ENCODE peak calls at places on chromosomes 11 and 22, in five cellular contexts. W is heart left ventricle, V is PC-3, L is bronchial epithelial cell, B is stomach. G is an unnamed sample. For H3K36me3, the result is how much of the 10 kb centered on the place peaks cover.

GRCh38 chr22:33438273-33438672 is 380.1 kb upstream of the SYN3 start:
- DNase-seq in W (no peak), L (peak), B (no peak), V (peak), G (no peak)

GRCh38 chr22:50233223-50233622 is 11.6 kb downstream of the TUBGCP6 start:
- DNase-seq in V (no peak), L (no peak), W (no peak), B (no peak), G (no peak)

GRCh38 chr11:76801205-76801604 is 18.0 kb downstream of the TSKU start:
- DNase-seq in L (no peak), B (no peak), W (no peak), V (no peak), G (no peak)

GRCh38 chr22:43315687-43316217 is 27.4 kb downstream of the SCUBE1 start:
- DNase-seq in B (no peak), L (no peak), W (no peak), V (no peak), G (no peak)

GRCh38 chr11:71334191-71334590 is 81.8 kb upstream of the SHANK2 start:
- DNase-seq in V (no peak), L (no peak), W (no peak), B (no peak), G (no peak)

GRCh38 chr22:41524283-41524682 is 20.0 kb downstream of the POLR3H start:
- DNase-seq in W (peak), B (peak), V (no peak), L (no peak), G (peak)

GRCh38 chr11:123751777-123752176 is 2.5 kb downstream of the OR6X1 start:
- DNase-seq in L (no peak), W (no peak), B (no peak), V (no peak), G (peak)

GRCh38 chr11:80362578-80362977 is 921.7 kb upstream of the TENM4 start:
- DNase-seq in B (no peak), V (peak), L (peak), W (no peak), G (no peak)

GRCh38 chr22:37077802-37078448 is 26.4 kb downstream of the KCTD17 start:
- DNase-seq in B (peak), W (peak), V (peak), L (peak), G (peak)

GRCh38 chr11:119878990-119879389 is 150.0 kb upstream of the NECTIN1 start:
- DNase-seq in W (no peak), B (no peak), V (no peak), L (no peak), G (no peak)

GRCh38 chr22:24175160-24175808 is 6.0 kb upstream of the SUSD2 start:
- DNase-seq in W (peak), L (peak), V (peak), B (peak), G (peak)

GRCh38 chr11:128311742-128312719 is 275.3 kb downstream of the ETS1 start:
- DNase-seq in W (no peak), B (no peak), V (no peak), L (no peak), G (no peak)

GRCh38 chr11:504053-504993 is 2.7 kb downstream of the RNH1 start:
- DNase-seq in V (no peak), W (no peak), B (peak), L (peak), G (peak)

GRCh38 chr11:71421392-71421950 is 26.7 kb downstream of the DHCR7 start:
- DNase-seq in W (no peak), V (no peak), L (no peak), B (peak), G (no peak)

GRCh38 chr11:18366286-18366685 is 28.1 kb upstream of the LDHA start:
- DNase-seq in L (no peak), W (no peak), V (no peak), B (no peak), G (no peak)
- H3K36me3 ChIP-seq in L (under half), W (under half), V (under half), B (half or more), G (under half)

DNA sequence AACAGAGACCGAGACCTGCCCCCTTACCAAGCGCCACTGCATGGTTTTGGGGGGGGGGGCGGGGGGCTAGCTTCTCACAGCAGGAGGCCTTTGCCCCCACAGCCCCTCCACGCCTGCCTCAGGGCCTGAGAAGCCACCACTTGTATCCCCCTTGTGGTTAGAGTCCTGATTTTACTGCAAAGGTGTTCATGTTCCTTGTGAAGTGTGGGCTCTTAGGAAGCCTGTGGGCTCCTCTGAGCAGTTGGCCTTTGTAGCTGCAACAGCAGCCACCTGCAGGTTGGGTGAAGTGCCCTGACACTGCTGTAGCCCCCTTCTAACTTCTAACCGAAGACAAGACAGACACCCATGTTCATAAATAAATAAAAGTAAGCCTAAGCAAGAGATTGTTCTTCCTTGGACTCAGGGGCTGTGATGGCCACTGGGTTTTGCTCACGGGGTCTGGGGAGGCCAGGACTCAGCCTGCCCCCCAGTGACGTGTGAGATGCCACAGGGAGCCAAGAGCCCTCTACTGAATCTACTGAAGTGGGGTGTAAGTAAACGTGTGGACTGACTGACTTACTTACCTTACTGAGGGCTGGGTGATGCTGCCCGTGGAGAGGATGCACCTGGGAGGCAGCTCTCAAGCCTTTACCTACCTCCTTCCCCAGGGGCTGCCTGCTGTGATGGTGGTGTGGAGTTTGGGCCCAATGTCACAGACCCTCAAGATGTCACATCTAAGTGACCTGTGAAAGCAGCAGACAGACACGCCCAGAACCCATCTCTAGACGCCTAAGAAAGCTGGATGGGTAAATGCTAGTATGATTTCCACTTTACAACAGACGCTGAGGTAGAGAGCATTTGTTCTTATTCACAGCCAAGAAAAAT is 25.8 kb downstream of the USP35 start:
- DNase-seq in V (no peak), L (no peak), W (no peak), B (peak), G (no peak)
- H3K36me3 ChIP-seq in V (under half), L (under half), W (under half), B (half or more), G (half or more)

DNA sequence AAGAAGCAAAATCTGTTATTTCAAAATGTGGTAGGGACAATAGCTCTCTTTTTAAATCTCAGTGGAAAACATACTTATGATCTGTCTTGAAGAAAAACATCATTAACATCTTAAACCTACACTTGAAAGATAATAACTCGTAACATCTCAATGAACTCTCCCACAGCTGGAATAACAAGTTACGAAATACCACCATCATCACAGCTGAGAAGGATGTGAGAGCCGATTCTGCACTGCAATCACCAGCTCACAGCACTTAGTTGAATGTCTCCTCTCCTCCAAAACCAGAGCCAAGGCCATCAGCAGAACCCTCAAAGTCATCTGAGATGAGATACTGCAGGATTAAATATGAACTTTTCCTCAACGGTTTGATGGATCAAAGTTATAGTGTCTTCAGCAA is 124.3 kb downstream of the ARHGAP20 start:
- DNase-seq in B (no peak), W (no peak), V (no peak), L (no peak), G (no peak)
- H3K36me3 ChIP-seq in B (under half), W (under half), V (under half), L (under half), G (under half)

GRCh38 chr22:38737302-38738060 is 18.3 kb downstream of the SUN2 start:
- DNase-seq in B (no peak), V (peak), L (peak), W (no peak), G (no peak)
- H3K36me3 ChIP-seq in B (half or more), V (under half), L (half or more), W (half or more), G (under half)

GRCh38 chr11:68539370-68539769 is 78.8 kb downstream of the PPP6R3 start:
- DNase-seq in W (no peak), B (no peak), L (no peak), V (no peak), G (no peak)
- H3K36me3 ChIP-seq in W (under half), B (half or more), L (under half), V (under half), G (under half)

GRCh38 chr11:62578541-62578940 is 4.8 kb upstream of the EEF1G start:
- DNase-seq in B (no peak), W (no peak), L (no peak), V (no peak), G (no peak)

GRCh38 chr11:62580959-62581715 is 7.4 kb upstream of the EEF1G start:
- DNase-seq in V (no peak), L (no peak), W (no peak), B (no peak), G (no peak)

GRCh38 chr11:62575837-62576236 is 2.1 kb upstream of the EEF1G start:
- DNase-seq in L (no peak), V (no peak), W (no peak), B (no peak), G (no peak)

GRCh38 chr11:62577046-62577708 is 3.5 kb upstream of the EEF1G start:
- DNase-seq in B (no peak), V (no peak), L (no peak), W (peak), G (peak)

DNA sequence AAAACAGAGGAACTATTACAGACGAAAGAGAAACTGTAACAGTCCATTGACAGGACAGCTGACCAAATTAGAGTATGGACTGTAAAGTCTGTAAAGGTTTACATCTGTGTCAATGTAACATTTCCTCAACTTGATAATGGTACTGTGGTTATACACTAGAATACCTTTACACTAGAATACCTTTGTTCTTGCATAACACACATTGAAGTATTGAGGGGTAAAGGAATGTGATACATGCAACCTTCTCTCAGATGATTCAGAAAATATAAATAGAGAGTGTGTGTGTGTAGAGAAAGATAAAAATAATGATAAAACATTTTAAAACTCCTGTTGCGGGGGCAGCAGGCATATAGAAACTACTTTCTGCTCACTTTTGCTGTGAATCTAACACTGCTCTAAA is 5.6 kb upstream of the EEF1G start:
- DNase-seq in W (no peak), V (no peak), L (no peak), B (no peak), G (no peak)
- H3K36me3 ChIP-seq in W (under half), V (under half), L (under half), B (half or more), G (under half)

G was measured in lung.